ENCODE peak calls at places on chromosomes 13 and 19, in nine cellular contexts. One of them, this sample, is unnamed.

GRCh38 chr19:35310331-35310730 is 18.4 kb downstream of the MAG start:
- DNase-seq in OCI-M1: no peak
- DNase-seq in neural progenitor cell: no peak
- DNase-seq in naive B cell: no peak
- DNase-seq in psoas muscle: no peak
- DNase-seq in activated T-cell treated with anti-CD3 and anti-CD28 coated beads, Interleukin-2, amount 50 U/mL, for 4 hours: no peak
- DNase-seq in fibroblast of pulmonary artery: no peak
- DNase-seq in fibroblast of lung: no peak
- DNase-seq in stimulated activated CD8-positive, alpha-beta memory T cell treated with anti-CD3 and anti-CD28 coated beads, Interleukin-15, amount 100 ng/mL, for 24 hours: no peak
- DNase-seq in this sample: no peak

GRCh38 chr19:38199340-38199739 is 24.7 kb downstream of the DPF1 start:
- DNase-seq in OCI-M1: no peak
- DNase-seq in neural progenitor cell: no peak
- DNase-seq in naive B cell: no peak
- DNase-seq in psoas muscle: no peak
- DNase-seq in activated T-cell treated with anti-CD3 and anti-CD28 coated beads, Interleukin-2, amount 50 U/mL, for 4 hours: no peak
- DNase-seq in fibroblast of pulmonary artery: no peak
- DNase-seq in fibroblast of lung: no peak
- DNase-seq in stimulated activated CD8-positive, alpha-beta memory T cell treated with anti-CD3 and anti-CD28 coated beads, Interleukin-15, amount 100 ng/mL, for 24 hours: no peak
- DNase-seq in this sample: no peak

GRCh38 chr13:60167121-60167520 is 3.4 kb upstream of the DIAPH3 start:
- DNase-seq in OCI-M1: no peak
- DNase-seq in neural progenitor cell: no peak
- DNase-seq in naive B cell: no peak
- DNase-seq in psoas muscle: no peak
- DNase-seq in activated T-cell treated with anti-CD3 and anti-CD28 coated beads, Interleukin-2, amount 50 U/mL, for 4 hours: no peak
- DNase-seq in fibroblast of pulmonary artery: no peak
- DNase-seq in fibroblast of lung: no peak
- DNase-seq in stimulated activated CD8-positive, alpha-beta memory T cell treated with anti-CD3 and anti-CD28 coated beads, Interleukin-15, amount 100 ng/mL, for 24 hours: no peak
- DNase-seq in this sample: no peak

GRCh38 chr19:35247526-35248309 is 1.1 kb upstream of the LSR start:
- DNase-seq in OCI-M1: no peak
- DNase-seq in neural progenitor cell: peak; percentile 98
- DNase-seq in naive B cell: no peak
- DNase-seq in psoas muscle: no peak
- DNase-seq in activated T-cell treated with anti-CD3 and anti-CD28 coated beads, Interleukin-2, amount 50 U/mL, for 4 hours: peak; percentile 55
- DNase-seq in fibroblast of pulmonary artery: no peak
- DNase-seq in fibroblast of lung: no peak
- DNase-seq in stimulated activated CD8-positive, alpha-beta memory T cell treated with anti-CD3 and anti-CD28 coated beads, Interleukin-15, amount 100 ng/mL, for 24 hours: no peak
- DNase-seq in this sample: peak; percentile 66

GRCh38 chr19:13834308-13834790 is 39.1 kb downstream of the ZSWIM4 start:
- DNase-seq in OCI-M1: no peak
- DNase-seq in neural progenitor cell: no peak
- DNase-seq in naive B cell: no peak
- DNase-seq in psoas muscle: no peak
- DNase-seq in activated T-cell treated with anti-CD3 and anti-CD28 coated beads, Interleukin-2, amount 50 U/mL, for 4 hours: no peak
- DNase-seq in fibroblast of pulmonary artery: no peak
- DNase-seq in fibroblast of lung: no peak
- DNase-seq in stimulated activated CD8-positive, alpha-beta memory T cell treated with anti-CD3 and anti-CD28 coated beads, Interleukin-15, amount 100 ng/mL, for 24 hours: no peak
- DNase-seq in this sample: no peak

GRCh38 chr19:15323496-15324235 is 8.7 kb downstream of the BRD4 start:
- DNase-seq in OCI-M1: peak; percentile 54
- DNase-seq in neural progenitor cell: no peak
- DNase-seq in naive B cell: no peak
- DNase-seq in psoas muscle: peak; percentile 76
- DNase-seq in activated T-cell treated with anti-CD3 and anti-CD28 coated beads, Interleukin-2, amount 50 U/mL, for 4 hours: no peak
- DNase-seq in fibroblast of pulmonary artery: peak; percentile 67
- DNase-seq in fibroblast of lung: peak; percentile 72
- DNase-seq in stimulated activated CD8-positive, alpha-beta memory T cell treated with anti-CD3 and anti-CD28 coated beads, Interleukin-15, amount 100 ng/mL, for 24 hours: no peak
- DNase-seq in this sample: no peak

GRCh38 chr13:40130871-40131636 is 475.6 kb downstream of the COG6 start:
- DNase-seq in OCI-M1: no peak
- DNase-seq in neural progenitor cell: no peak
- DNase-seq in naive B cell: no peak
- DNase-seq in psoas muscle: no peak
- DNase-seq in activated T-cell treated with anti-CD3 and anti-CD28 coated beads, Interleukin-2, amount 50 U/mL, for 4 hours: peak; percentile 17
- DNase-seq in fibroblast of pulmonary artery: peak; percentile 66
- DNase-seq in fibroblast of lung: peak; percentile 68
- DNase-seq in stimulated activated CD8-positive, alpha-beta memory T cell treated with anti-CD3 and anti-CD28 coated beads, Interleukin-15, amount 100 ng/mL, for 24 hours: no peak
- DNase-seq in this sample: no peak

GRCh38 chr19:4523306-4524110 is 5.2 kb upstream of the PLIN4 start:
- DNase-seq in OCI-M1: peak; percentile 83
- DNase-seq in neural progenitor cell: peak; percentile 37
- DNase-seq in naive B cell: no peak
- DNase-seq in psoas muscle: peak; percentile 87
- DNase-seq in activated T-cell treated with anti-CD3 and anti-CD28 coated beads, Interleukin-2, amount 50 U/mL, for 4 hours: no peak
- DNase-seq in fibroblast of pulmonary artery: peak; percentile 49
- DNase-seq in fibroblast of lung: peak; percentile 36
- DNase-seq in stimulated activated CD8-positive, alpha-beta memory T cell treated with anti-CD3 and anti-CD28 coated beads, Interleukin-15, amount 100 ng/mL, for 24 hours: no peak
- DNase-seq in this sample: no peak

GRCh38 chr13:113566227-113566561 is 18.4 kb upstream of the TFDP1 start:
- DNase-seq in OCI-M1: no peak
- DNase-seq in neural progenitor cell: no peak
- DNase-seq in naive B cell: no peak
- DNase-seq in psoas muscle: peak; percentile 38
- DNase-seq in activated T-cell treated with anti-CD3 and anti-CD28 coated beads, Interleukin-2, amount 50 U/mL, for 4 hours: no peak
- DNase-seq in fibroblast of pulmonary artery: no peak
- DNase-seq in fibroblast of lung: no peak
- DNase-seq in stimulated activated CD8-positive, alpha-beta memory T cell treated with anti-CD3 and anti-CD28 coated beads, Interleukin-15, amount 100 ng/mL, for 24 hours: no peak
- DNase-seq in this sample: no peak